ENCODE peak calls at places on chromosomes 11 and 22, in ten cellular contexts. One of them, this sample, is unnamed.

GRCh38 chr11:104033561-104033960 is 2.9 kb upstream of the DDI1 start:
- DNase-seq in natural killer cell: no peak
- DNase-seq in AG10803: no peak
- DNase-seq in progenitor cell of endocrine pancreas: no peak
- DNase-seq in fibroblast of the aortic adventitia: peak
- DNase-seq in fibroblast of pulmonary artery: peak
- DNase-seq in astrocyte of the spinal cord: no peak
- DNase-seq in GM20000: no peak
- DNase-seq in neural crest cell: no peak
- DNase-seq in upper lobe of right lung: no peak
- DNase-seq in this sample: no peak

GRCh38 chr22:48781868-48782267 is 1045.8 kb downstream of the BRD1 start:
- DNase-seq in natural killer cell: no peak
- DNase-seq in AG10803: no peak
- DNase-seq in progenitor cell of endocrine pancreas: no peak
- DNase-seq in fibroblast of the aortic adventitia: no peak
- DNase-seq in fibroblast of pulmonary artery: no peak
- DNase-seq in astrocyte of the spinal cord: no peak
- DNase-seq in GM20000: no peak
- DNase-seq in neural crest cell: no peak
- DNase-seq in upper lobe of right lung: no peak
- DNase-seq in this sample: no peak

GRCh38 chr22:29979645-29980303 is 96.8 kb downstream of the MTMR3 start:
- DNase-seq in natural killer cell: no peak
- DNase-seq in AG10803: peak
- DNase-seq in progenitor cell of endocrine pancreas: no peak
- DNase-seq in fibroblast of the aortic adventitia: peak
- DNase-seq in fibroblast of pulmonary artery: no peak
- DNase-seq in astrocyte of the spinal cord: no peak
- DNase-seq in GM20000: peak
- DNase-seq in neural crest cell: no peak
- DNase-seq in upper lobe of right lung: no peak
- DNase-seq in this sample: no peak

GRCh38 chr22:23259916-23260644 is 79.8 kb downstream of the BCR start:
- DNase-seq in natural killer cell: no peak
- DNase-seq in AG10803: no peak
- DNase-seq in progenitor cell of endocrine pancreas: peak
- DNase-seq in fibroblast of the aortic adventitia: no peak
- DNase-seq in fibroblast of pulmonary artery: no peak
- DNase-seq in astrocyte of the spinal cord: no peak
- DNase-seq in GM20000: no peak
- DNase-seq in neural crest cell: no peak
- DNase-seq in upper lobe of right lung: no peak
- DNase-seq in this sample: no peak

GRCh38 chr11:117723625-117724024 is 73.4 kb downstream of the DSCAML1 start:
- DNase-seq in natural killer cell: no peak
- DNase-seq in AG10803: no peak
- DNase-seq in progenitor cell of endocrine pancreas: no peak
- DNase-seq in fibroblast of the aortic adventitia: no peak
- DNase-seq in fibroblast of pulmonary artery: no peak
- DNase-seq in astrocyte of the spinal cord: no peak
- DNase-seq in GM20000: no peak
- DNase-seq in neural crest cell: no peak
- DNase-seq in upper lobe of right lung: peak
- DNase-seq in this sample: no peak

GRCh38 chr11:9205596-9205995 is 59.6 kb downstream of the DENND5A start:
- DNase-seq in natural killer cell: no peak
- DNase-seq in AG10803: no peak
- DNase-seq in progenitor cell of endocrine pancreas: no peak
- DNase-seq in fibroblast of the aortic adventitia: no peak
- DNase-seq in fibroblast of pulmonary artery: no peak
- DNase-seq in astrocyte of the spinal cord: no peak
- DNase-seq in GM20000: no peak
- DNase-seq in neural crest cell: no peak
- DNase-seq in upper lobe of right lung: no peak
- DNase-seq in this sample: no peak

GRCh38 chr22:45163074-45163416 is 680 bp upstream of the NUP50 start:
- DNase-seq in natural killer cell: no peak
- DNase-seq in AG10803: peak
- DNase-seq in progenitor cell of endocrine pancreas: no peak
- DNase-seq in fibroblast of the aortic adventitia: peak
- DNase-seq in fibroblast of pulmonary artery: peak
- DNase-seq in astrocyte of the spinal cord: peak
- DNase-seq in GM20000: no peak
- DNase-seq in neural crest cell: no peak
- DNase-seq in upper lobe of right lung: no peak
- DNase-seq in this sample: no peak

GRCh38 chr11:114280696-114281095 is 15.5 kb upstream of the NNMT start:
- DNase-seq in natural killer cell: no peak
- DNase-seq in AG10803: peak
- DNase-seq in progenitor cell of endocrine pancreas: peak
- DNase-seq in fibroblast of the aortic adventitia: peak
- DNase-seq in fibroblast of pulmonary artery: peak
- DNase-seq in astrocyte of the spinal cord: peak
- DNase-seq in GM20000: peak
- DNase-seq in neural crest cell: peak
- DNase-seq in upper lobe of right lung: peak
- DNase-seq in this sample: no peak

GRCh38 chr11:72574046-72574445 is 100.2 kb downstream of the PDE2A start:
- DNase-seq in natural killer cell: no peak
- DNase-seq in AG10803: no peak
- DNase-seq in progenitor cell of endocrine pancreas: no peak
- DNase-seq in fibroblast of the aortic adventitia: no peak
- DNase-seq in fibroblast of pulmonary artery: no peak
- DNase-seq in astrocyte of the spinal cord: no peak
- DNase-seq in GM20000: no peak
- DNase-seq in neural crest cell: no peak
- DNase-seq in upper lobe of right lung: peak
- DNase-seq in this sample: no peak

GRCh38 chr11:72573380-72573949 is 100.8 kb downstream of the PDE2A start:
- DNase-seq in natural killer cell: peak
- DNase-seq in AG10803: peak
- DNase-seq in progenitor cell of endocrine pancreas: peak
- DNase-seq in fibroblast of the aortic adventitia: peak
- DNase-seq in fibroblast of pulmonary artery: peak
- DNase-seq in astrocyte of the spinal cord: peak
- DNase-seq in GM20000: peak
- DNase-seq in neural crest cell: peak
- DNase-seq in upper lobe of right lung: peak
- DNase-seq in this sample: no peak

GRCh38 chr11:72570893-72571741 is 103.1 kb downstream of the PDE2A start:
- DNase-seq in natural killer cell: no peak
- DNase-seq in AG10803: no peak
- DNase-seq in progenitor cell of endocrine pancreas: no peak
- DNase-seq in fibroblast of the aortic adventitia: no peak
- DNase-seq in fibroblast of pulmonary artery: no peak
- DNase-seq in astrocyte of the spinal cord: no peak
- DNase-seq in GM20000: no peak
- DNase-seq in neural crest cell: no peak
- DNase-seq in upper lobe of right lung: peak
- DNase-seq in this sample: no peak

GRCh38 chr11:72568861-72569260 is 105.4 kb downstream of the PDE2A start:
- DNase-seq in natural killer cell: no peak
- DNase-seq in AG10803: no peak
- DNase-seq in progenitor cell of endocrine pancreas: no peak
- DNase-seq in fibroblast of the aortic adventitia: peak
- DNase-seq in fibroblast of pulmonary artery: no peak
- DNase-seq in astrocyte of the spinal cord: no peak
- DNase-seq in GM20000: no peak
- DNase-seq in neural crest cell: no peak
- DNase-seq in upper lobe of right lung: peak
- DNase-seq in this sample: no peak

DNA sequence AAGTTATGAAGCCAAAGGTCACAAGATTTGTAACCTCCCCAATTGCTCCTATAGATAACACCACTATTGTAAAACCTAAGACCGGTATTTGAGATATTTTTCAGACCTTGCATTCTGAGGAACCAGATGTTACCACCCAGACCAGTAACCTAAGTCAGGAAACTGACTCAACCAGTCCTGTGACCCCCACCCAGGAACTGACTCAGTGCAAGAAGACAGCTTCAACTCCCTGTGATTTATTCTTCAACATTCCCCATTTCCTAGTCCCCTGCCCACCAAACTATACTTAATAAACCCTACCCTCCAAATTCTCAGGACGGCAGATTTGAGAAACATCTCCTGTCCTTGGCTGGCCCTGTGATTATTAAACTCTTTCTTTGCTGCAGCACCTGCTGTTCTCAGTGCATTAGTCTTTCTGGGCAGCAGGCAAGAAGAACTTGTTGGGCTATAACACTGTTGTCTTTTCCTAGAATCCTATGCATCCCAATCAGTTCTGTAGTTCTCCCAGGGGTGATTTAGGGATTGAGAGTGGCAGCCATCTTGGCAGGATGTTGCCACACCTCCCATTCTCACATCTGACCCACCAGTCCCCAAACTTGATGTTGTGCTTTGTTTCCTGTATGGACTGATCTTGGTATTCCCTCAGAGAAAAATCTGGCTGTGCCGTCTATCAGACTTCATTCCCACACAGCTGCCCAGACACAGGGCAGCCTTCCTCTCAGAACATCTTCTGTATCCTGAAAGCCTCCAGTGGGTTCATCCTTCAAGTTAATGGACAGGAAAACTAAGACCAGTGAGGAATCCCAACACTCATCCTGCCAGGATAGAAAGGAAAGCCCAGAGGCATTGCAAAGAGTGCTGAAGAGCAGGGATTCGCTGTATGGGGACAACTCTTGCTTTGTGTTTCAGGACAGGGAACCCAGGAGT is 104.0 kb downstream of the PDE2A start:
- DNase-seq in natural killer cell: no peak
- DNase-seq in AG10803: peak
- DNase-seq in progenitor cell of endocrine pancreas: no peak
- DNase-seq in fibroblast of the aortic adventitia: peak
- DNase-seq in fibroblast of pulmonary artery: peak
- DNase-seq in astrocyte of the spinal cord: peak
- DNase-seq in GM20000: no peak
- DNase-seq in neural crest cell: no peak
- DNase-seq in upper lobe of right lung: no peak
- DNase-seq in this sample: peak
- TF ChIP-seq CTCF in natural killer cell: no peak
- TF ChIP-seq CTCF in AG10803: no peak
- TF ChIP-seq CTCF in progenitor cell of endocrine pancreas: no peak
- TF ChIP-seq CTCF in fibroblast of the aortic adventitia: no peak
- TF ChIP-seq CTCF in fibroblast of pulmonary artery: no peak
- TF ChIP-seq CTCF in astrocyte of the spinal cord: no peak
- TF ChIP-seq CTCF in GM20000: no peak
- TF ChIP-seq CTCF in neural crest cell: no peak
- TF ChIP-seq CTCF in upper lobe of right lung: no peak
- TF ChIP-seq CTCF in this sample: no peak

GRCh38 chr11:11148104-11148509 is 204.9 kb downstream of the CSNK2A3 start:
- DNase-seq in natural killer cell: no peak
- DNase-seq in AG10803: peak
- DNase-seq in progenitor cell of endocrine pancreas: no peak
- DNase-seq in fibroblast of the aortic adventitia: peak
- DNase-seq in fibroblast of pulmonary artery: peak
- DNase-seq in astrocyte of the spinal cord: peak
- DNase-seq in GM20000: no peak
- DNase-seq in neural crest cell: no peak
- DNase-seq in upper lobe of right lung: peak
- DNase-seq in this sample: no peak
- TF ChIP-seq CTCF in natural killer cell: no peak
- TF ChIP-seq CTCF in AG10803: peak
- TF ChIP-seq CTCF in progenitor cell of endocrine pancreas: peak
- TF ChIP-seq CTCF in fibroblast of the aortic adventitia: peak
- TF ChIP-seq CTCF in fibroblast of pulmonary artery: peak
- TF ChIP-seq CTCF in astrocyte of the spinal cord: peak
- TF ChIP-seq CTCF in GM20000: no peak
- TF ChIP-seq CTCF in neural crest cell: no peak
- TF ChIP-seq CTCF in upper lobe of right lung: peak
- TF ChIP-seq CTCF in this sample: no peak

DNA sequence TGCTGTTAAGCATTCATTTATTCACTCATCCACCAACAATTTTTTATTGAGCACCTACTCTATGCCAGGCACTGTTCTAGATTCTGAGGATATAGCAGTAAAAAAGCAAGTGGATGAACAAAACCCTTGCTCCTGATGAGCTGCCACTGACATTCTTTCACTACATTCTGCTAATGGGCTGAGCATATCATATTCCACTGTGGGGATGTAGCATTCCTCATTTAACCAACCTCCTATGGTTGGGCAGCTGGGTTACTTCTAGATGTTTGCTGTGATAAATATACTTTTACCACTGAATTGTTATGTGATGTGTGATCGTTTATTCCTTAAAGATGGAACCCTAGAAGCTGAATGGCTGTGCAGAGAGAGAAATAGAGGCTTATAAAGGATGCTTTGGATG is 176.9 kb downstream of the MN1 start:
- DNase-seq in natural killer cell: no peak
- DNase-seq in AG10803: peak
- DNase-seq in progenitor cell of endocrine pancreas: no peak
- DNase-seq in fibroblast of the aortic adventitia: no peak
- DNase-seq in fibroblast of pulmonary artery: no peak
- DNase-seq in astrocyte of the spinal cord: peak
- DNase-seq in GM20000: no peak
- DNase-seq in neural crest cell: no peak
- DNase-seq in upper lobe of right lung: no peak
- DNase-seq in this sample: no peak
- TF ChIP-seq CTCF in natural killer cell: no peak
- TF ChIP-seq CTCF in AG10803: no peak
- TF ChIP-seq CTCF in progenitor cell of endocrine pancreas: no peak
- TF ChIP-seq CTCF in fibroblast of the aortic adventitia: no peak
- TF ChIP-seq CTCF in fibroblast of pulmonary artery: no peak
- TF ChIP-seq CTCF in astrocyte of the spinal cord: no peak
- TF ChIP-seq CTCF in GM20000: no peak
- TF ChIP-seq CTCF in neural crest cell: no peak
- TF ChIP-seq CTCF in upper lobe of right lung: no peak
- TF ChIP-seq CTCF in this sample: no peak

GRCh38 chr11:126186031-126186698 is 25.3 kb downstream of the RPUSD4 start:
- DNase-seq in natural killer cell: no peak
- DNase-seq in AG10803: no peak
- DNase-seq in progenitor cell of endocrine pancreas: no peak
- DNase-seq in fibroblast of the aortic adventitia: no peak
- DNase-seq in fibroblast of pulmonary artery: no peak
- DNase-seq in astrocyte of the spinal cord: no peak
- DNase-seq in GM20000: no peak
- DNase-seq in neural crest cell: no peak
- DNase-seq in upper lobe of right lung: no peak
- DNase-seq in this sample: no peak

GRCh38 chr11:126185200-126186030 is 26.0 kb downstream of the RPUSD4 start:
- DNase-seq in natural killer cell: no peak
- DNase-seq in AG10803: no peak
- DNase-seq in progenitor cell of endocrine pancreas: no peak
- DNase-seq in fibroblast of the aortic adventitia: no peak
- DNase-seq in fibroblast of pulmonary artery: no peak
- DNase-seq in astrocyte of the spinal cord: no peak
- DNase-seq in GM20000: no peak
- DNase-seq in neural crest cell: no peak
- DNase-seq in upper lobe of right lung: no peak
- DNase-seq in this sample: no peak

GRCh38 chr11:126189109-126189929 is 22.1 kb downstream of the RPUSD4 start:
- DNase-seq in natural killer cell: no peak
- DNase-seq in AG10803: no peak
- DNase-seq in progenitor cell of endocrine pancreas: no peak
- DNase-seq in fibroblast of the aortic adventitia: no peak
- DNase-seq in fibroblast of pulmonary artery: no peak
- DNase-seq in astrocyte of the spinal cord: no peak
- DNase-seq in GM20000: peak
- DNase-seq in neural crest cell: no peak
- DNase-seq in upper lobe of right lung: peak
- DNase-seq in this sample: no peak

GRCh38 chr11:126188332-126189108 is 22.9 kb downstream of the RPUSD4 start:
- DNase-seq in natural killer cell: no peak
- DNase-seq in AG10803: no peak
- DNase-seq in progenitor cell of endocrine pancreas: no peak
- DNase-seq in fibroblast of the aortic adventitia: no peak
- DNase-seq in fibroblast of pulmonary artery: no peak
- DNase-seq in astrocyte of the spinal cord: no peak
- DNase-seq in GM20000: peak
- DNase-seq in neural crest cell: no peak
- DNase-seq in upper lobe of right lung: peak
- DNase-seq in this sample: no peak

DNA sequence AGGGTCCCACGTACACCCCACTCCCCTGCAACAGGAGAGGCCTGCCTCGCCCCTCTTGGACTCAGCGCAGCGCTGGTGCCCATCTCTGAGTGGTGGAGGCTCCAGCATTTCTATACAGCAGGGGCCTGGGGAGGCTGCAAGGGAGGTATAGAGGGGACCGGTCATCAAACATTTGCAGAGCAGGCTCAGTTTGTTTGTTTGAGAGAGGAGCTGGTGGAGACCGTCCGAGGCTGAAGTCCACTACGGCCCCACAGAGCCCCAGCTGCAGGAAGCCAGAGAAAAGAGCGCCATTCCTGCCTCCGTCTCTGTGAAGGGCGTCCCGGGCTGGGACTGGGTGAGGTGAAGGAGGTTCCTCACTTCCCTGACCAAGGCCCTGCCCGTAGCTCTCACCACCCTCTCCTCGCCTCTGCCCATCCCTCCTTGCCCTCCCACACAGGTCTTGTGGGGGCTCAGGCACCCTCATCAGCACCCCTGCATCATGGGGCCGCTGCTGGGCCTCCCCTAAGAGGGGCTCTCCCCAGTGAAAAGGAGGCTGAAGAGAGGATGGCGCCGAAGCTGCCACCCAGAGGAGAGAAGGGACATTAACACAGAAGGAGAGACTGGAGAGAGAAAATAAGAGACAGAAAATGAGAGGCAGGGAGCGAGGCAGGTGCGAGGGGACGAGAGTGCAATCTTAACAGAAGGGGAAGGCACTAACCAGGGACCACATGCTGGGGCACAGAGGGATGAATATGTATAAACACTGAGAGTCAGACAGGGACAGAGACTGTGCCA is 24.6 kb downstream of the RPUSD4 start:
- DNase-seq in natural killer cell: no peak
- DNase-seq in AG10803: no peak
- DNase-seq in progenitor cell of endocrine pancreas: no peak
- DNase-seq in fibroblast of the aortic adventitia: no peak
- DNase-seq in fibroblast of pulmonary artery: no peak
- DNase-seq in astrocyte of the spinal cord: no peak
- DNase-seq in GM20000: no peak
- DNase-seq in neural crest cell: no peak
- DNase-seq in upper lobe of right lung: peak
- DNase-seq in this sample: no peak
- TF ChIP-seq CTCF in natural killer cell: no peak
- TF ChIP-seq CTCF in AG10803: peak
- TF ChIP-seq CTCF in progenitor cell of endocrine pancreas: peak
- TF ChIP-seq CTCF in fibroblast of the aortic adventitia: peak
- TF ChIP-seq CTCF in fibroblast of pulmonary artery: peak
- TF ChIP-seq CTCF in astrocyte of the spinal cord: peak
- TF ChIP-seq CTCF in GM20000: no peak
- TF ChIP-seq CTCF in neural crest cell: peak
- TF ChIP-seq CTCF in upper lobe of right lung: no peak
- TF ChIP-seq CTCF in this sample: no peak

This sample was measured in CD14-positive monocyte.